ENCODE peak calls at places on chromosomes 3 and 15, in five cellular contexts. One of them, this sample, is unnamed.

GRCh38 chr3:188316021-188316722 is 162.2 kb downstream of the LPP start:
- DNase-seq in neural progenitor cell: no peak
- DNase-seq in Karpas-422: no peak
- DNase-seq in K562: no peak
- DNase-seq in transverse colon: no peak
- DNase-seq in this sample: no peak

GRCh38 chr15:100042558-100042957 is 299.2 kb downstream of the ADAMTS17 start:
- DNase-seq in neural progenitor cell: no peak
- DNase-seq in Karpas-422: no peak
- DNase-seq in K562: no peak
- DNase-seq in transverse colon: no peak
- DNase-seq in this sample: peak; percentile 18

GRCh38 chr3:105984837-105985236 is 116.0 kb upstream of the CBLB start:
- DNase-seq in neural progenitor cell: no peak
- DNase-seq in Karpas-422: no peak
- DNase-seq in K562: no peak
- DNase-seq in transverse colon: no peak
- DNase-seq in this sample: no peak

GRCh38 chr3:41881233-41881821 is 80.6 kb downstream of the ULK4 start:
- DNase-seq in neural progenitor cell: peak; percentile 41
- DNase-seq in Karpas-422: peak; percentile 78
- DNase-seq in K562: peak; percentile 25
- DNase-seq in transverse colon: no peak
- DNase-seq in this sample: peak; percentile 13

GRCh38 chr15:79086814-79087213 is 3.8 kb downstream of the RASGRF1 start:
- DNase-seq in neural progenitor cell: no peak
- DNase-seq in Karpas-422: no peak
- DNase-seq in K562: no peak
- DNase-seq in transverse colon: no peak
- DNase-seq in this sample: no peak

GRCh38 chr15:56146756-56147155 is 96.9 kb downstream of the RFX7 start:
- DNase-seq in neural progenitor cell: no peak
- DNase-seq in Karpas-422: no peak
- DNase-seq in K562: no peak
- DNase-seq in transverse colon: no peak
- DNase-seq in this sample: no peak

GRCh38 chr3:264394-265156 is 68.0 kb downstream of the CHL1 start:
- DNase-seq in neural progenitor cell: no peak
- DNase-seq in Karpas-422: no peak
- DNase-seq in K562: no peak
- DNase-seq in transverse colon: no peak
- DNase-seq in this sample: no peak

GRCh38 chr15:90009301-90010063 is 8.4 kb downstream of the ZNF710 start:
- DNase-seq in neural progenitor cell: no peak
- DNase-seq in Karpas-422: no peak
- DNase-seq in K562: no peak
- DNase-seq in transverse colon: peak; percentile 9
- DNase-seq in this sample: no peak

GRCh38 chr3:8421711-8422110 is 79.9 kb upstream of the LMCD1 start:
- DNase-seq in neural progenitor cell: no peak
- DNase-seq in Karpas-422: no peak
- DNase-seq in K562: no peak
- DNase-seq in transverse colon: no peak
- DNase-seq in this sample: no peak

GRCh38 chr15:98927057-98927456 is 80.5 kb downstream of the PGPEP1L start:
- DNase-seq in neural progenitor cell: no peak
- DNase-seq in Karpas-422: no peak
- DNase-seq in K562: no peak
- DNase-seq in transverse colon: no peak
- DNase-seq in this sample: no peak

GRCh38 chr3:84600703-84601225 is 358.0 kb upstream of the CADM2 start:
- DNase-seq in neural progenitor cell: no peak
- DNase-seq in Karpas-422: no peak
- DNase-seq in K562: no peak
- DNase-seq in transverse colon: no peak
- DNase-seq in this sample: no peak

GRCh38 chr3:129224984-129225393 is 24.4 kb upstream of the COPG1 start:
- DNase-seq in neural progenitor cell: no peak
- DNase-seq in Karpas-422: no peak
- DNase-seq in K562: no peak
- DNase-seq in transverse colon: peak; percentile 83
- DNase-seq in this sample: peak; percentile 88
- H3K4me1 ChIP-seq in neural progenitor cell: peaks cover 10% of the 10 kb centered on the region
- H3K4me1 ChIP-seq in Karpas-422: peaks cover 4% of the 10 kb centered on the region
- H3K4me1 ChIP-seq in K562: peaks cover 24% of the 10 kb centered on the region
- H3K4me1 ChIP-seq in transverse colon: peaks cover 33% of the 10 kb centered on the region
- H3K4me1 ChIP-seq in this sample: peaks cover 52% of the 10 kb centered on the region

DNA sequence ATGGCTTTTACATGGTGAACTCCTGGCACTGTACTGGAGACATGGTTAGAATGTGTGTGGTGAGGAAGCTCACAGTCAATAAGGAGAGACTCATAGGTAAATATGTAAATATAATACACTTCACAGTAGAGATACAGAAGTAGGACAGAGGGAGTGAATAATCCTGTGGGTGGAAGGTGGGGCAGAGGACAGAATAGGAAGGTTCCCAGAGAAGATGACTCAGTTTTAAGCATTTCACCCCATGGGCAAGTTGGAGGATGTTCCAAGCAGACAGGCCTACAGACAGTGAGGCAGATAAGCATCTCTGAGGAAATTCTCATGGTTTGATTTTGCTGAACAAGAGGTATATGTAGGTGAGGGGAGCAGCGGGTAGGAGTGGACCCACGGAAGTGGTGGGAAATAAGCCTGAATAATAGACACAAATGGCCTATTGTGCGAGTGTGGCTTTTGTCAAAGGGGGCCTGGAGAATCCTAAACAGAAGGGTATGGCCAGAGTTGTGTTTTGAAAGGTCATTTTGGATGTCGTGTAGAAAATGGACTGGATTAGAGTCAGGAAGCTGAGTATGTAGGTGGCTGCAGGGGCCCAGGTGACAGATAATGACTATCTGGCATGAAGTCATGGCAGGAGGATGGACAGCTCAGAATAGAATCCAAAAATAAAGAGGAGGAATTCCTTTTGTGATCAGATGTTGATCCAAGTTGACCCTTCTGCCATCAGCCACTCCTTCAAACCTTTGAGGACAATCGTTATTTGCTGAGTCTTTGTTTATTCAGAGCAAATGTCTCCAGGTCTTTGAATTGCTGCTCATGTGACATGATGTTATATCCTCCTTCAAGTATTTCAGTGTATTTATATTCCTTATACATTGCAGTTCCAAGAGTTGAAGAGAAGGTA is 97.3 kb upstream of the THRB start:
- DNase-seq in neural progenitor cell: no peak
- DNase-seq in Karpas-422: no peak
- DNase-seq in K562: no peak
- DNase-seq in transverse colon: no peak
- DNase-seq in this sample: peak; percentile 67
- H3K4me1 ChIP-seq in neural progenitor cell: no peaks in the 10 kb centered on the region
- H3K4me1 ChIP-seq in Karpas-422: no peaks in the 10 kb centered on the region
- H3K4me1 ChIP-seq in K562: no peaks in the 10 kb centered on the region
- H3K4me1 ChIP-seq in transverse colon: peaks cover 12% of the 10 kb centered on the region
- H3K4me1 ChIP-seq in this sample: peaks cover 41% of the 10 kb centered on the region

GRCh38 chr3:37458162-37458895 is 283.9 kb upstream of the LRRFIP2 start:
- DNase-seq in neural progenitor cell: peak; percentile 12
- DNase-seq in Karpas-422: no peak
- DNase-seq in K562: no peak
- DNase-seq in transverse colon: no peak
- DNase-seq in this sample: no peak
- H3K4me1 ChIP-seq in neural progenitor cell: no peaks in the 10 kb centered on the region
- H3K4me1 ChIP-seq in Karpas-422: peaks cover 20% of the 10 kb centered on the region
- H3K4me1 ChIP-seq in K562: no peaks in the 10 kb centered on the region
- H3K4me1 ChIP-seq in transverse colon: peaks cover 26% of the 10 kb centered on the region
- H3K4me1 ChIP-seq in this sample: no peaks in the 10 kb centered on the region

GRCh38 chr15:96807361-96807760 is 476.9 kb downstream of the NR2F2 start:
- DNase-seq in neural progenitor cell: no peak
- DNase-seq in Karpas-422: no peak
- DNase-seq in K562: no peak
- DNase-seq in transverse colon: no peak
- DNase-seq in this sample: no peak
- H3K4me1 ChIP-seq in neural progenitor cell: peaks cover 28% of the 10 kb centered on the region
- H3K4me1 ChIP-seq in Karpas-422: no peaks in the 10 kb centered on the region
- H3K4me1 ChIP-seq in K562: no peaks in the 10 kb centered on the region
- H3K4me1 ChIP-seq in transverse colon: no peaks in the 10 kb centered on the region
- H3K4me1 ChIP-seq in this sample: no peaks in the 10 kb centered on the region

GRCh38 chr3:13563321-13563720 is 14.4 kb downstream of the FBLN2 start:
- DNase-seq in neural progenitor cell: no peak
- DNase-seq in Karpas-422: no peak
- DNase-seq in K562: no peak
- DNase-seq in transverse colon: no peak
- DNase-seq in this sample: no peak

GRCh38 chr3:13559751-13560540 is 11.0 kb downstream of the FBLN2 start:
- DNase-seq in neural progenitor cell: no peak
- DNase-seq in Karpas-422: no peak
- DNase-seq in K562: no peak
- DNase-seq in transverse colon: no peak
- DNase-seq in this sample: no peak

GRCh38 chr3:13561376-13561775 is 12.5 kb downstream of the FBLN2 start:
- DNase-seq in neural progenitor cell: no peak
- DNase-seq in Karpas-422: no peak
- DNase-seq in K562: no peak
- DNase-seq in transverse colon: no peak
- DNase-seq in this sample: no peak

GRCh38 chr3:13563911-13564310 is 15.0 kb downstream of the FBLN2 start:
- DNase-seq in neural progenitor cell: no peak
- DNase-seq in Karpas-422: no peak
- DNase-seq in K562: no peak
- DNase-seq in transverse colon: no peak
- DNase-seq in this sample: no peak

GRCh38 chr3:13561967-13562366 is 13.0 kb downstream of the FBLN2 start:
- DNase-seq in neural progenitor cell: no peak
- DNase-seq in Karpas-422: no peak
- DNase-seq in K562: no peak
- DNase-seq in transverse colon: no peak
- DNase-seq in this sample: no peak
- H3K4me1 ChIP-seq in neural progenitor cell: peaks cover 18% of the 10 kb centered on the region
- H3K4me1 ChIP-seq in Karpas-422: no peaks in the 10 kb centered on the region
- H3K4me1 ChIP-seq in K562: peaks cover 10% of the 10 kb centered on the region
- H3K4me1 ChIP-seq in transverse colon: no peaks in the 10 kb centered on the region
- H3K4me1 ChIP-seq in this sample: no peaks in the 10 kb centered on the region

GRCh38 chr3:100401674-100402036 is 316 bp downstream of the LNP1 start:
- DNase-seq in neural progenitor cell: peak; percentile 72
- DNase-seq in Karpas-422: peak; percentile 80
- DNase-seq in K562: peak; percentile 23
- DNase-seq in transverse colon: peak; percentile 29
- DNase-seq in this sample: no peak

GRCh38 chr3:100407164-100407563 is 5.8 kb downstream of the LNP1 start:
- DNase-seq in neural progenitor cell: no peak
- DNase-seq in Karpas-422: no peak
- DNase-seq in K562: no peak
- DNase-seq in transverse colon: no peak
- DNase-seq in this sample: no peak

GRCh38 chr3:100400782-100401673 is at the start of the genes LNP1 and TOMM70:
- DNase-seq in neural progenitor cell: peak; percentile 98
- DNase-seq in Karpas-422: peak; percentile 99
- DNase-seq in K562: peak; percentile 86
- DNase-seq in transverse colon: peak; percentile 98
- DNase-seq in this sample: peak; percentile 97

GRCh38 chr3:100402150-100402706 is 889 bp downstream of the LNP1 start:
- DNase-seq in neural progenitor cell: no peak
- DNase-seq in Karpas-422: peak; percentile 81
- DNase-seq in K562: no peak
- DNase-seq in transverse colon: no peak
- DNase-seq in this sample: no peak

DNA sequence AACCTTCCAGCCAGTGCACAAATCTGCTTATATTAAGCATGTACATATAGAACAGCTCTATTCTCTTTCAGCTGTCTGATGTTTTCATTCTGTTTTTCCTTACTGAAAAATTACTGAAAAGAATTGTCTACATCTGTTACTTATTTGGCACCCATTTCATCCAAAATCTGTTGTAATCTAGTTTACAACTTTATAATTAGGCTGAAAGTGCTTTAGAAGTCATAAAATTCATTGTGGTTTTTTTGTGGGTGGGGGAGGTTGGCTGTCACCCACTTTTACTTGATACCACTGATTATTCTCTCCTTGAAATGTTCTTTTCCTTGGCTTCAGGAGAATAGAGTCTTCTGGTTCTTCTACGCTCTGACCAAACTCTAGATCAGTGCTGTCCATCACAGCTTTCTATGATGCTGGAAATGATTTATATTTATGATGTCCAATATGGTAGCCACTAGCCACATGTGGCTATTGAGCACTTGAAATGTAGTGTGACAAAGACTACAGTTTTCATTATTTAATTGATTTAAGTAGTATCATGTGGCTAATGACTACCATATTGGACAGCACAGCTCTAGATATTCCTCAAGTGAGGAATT is 2.7 kb downstream of the LNP1 start:
- DNase-seq in neural progenitor cell: no peak
- DNase-seq in Karpas-422: no peak
- DNase-seq in K562: no peak
- DNase-seq in transverse colon: no peak
- DNase-seq in this sample: no peak
- H3K4me1 ChIP-seq in neural progenitor cell: peaks cover 20% of the 10 kb centered on the region
- H3K4me1 ChIP-seq in Karpas-422: peaks cover 34% of the 10 kb centered on the region
- H3K4me1 ChIP-seq in K562: peaks cover 3% of the 10 kb centered on the region
- H3K4me1 ChIP-seq in transverse colon: peaks cover 29% of the 10 kb centered on the region
- H3K4me1 ChIP-seq in this sample: peaks cover 28% of the 10 kb centered on the region

DNA sequence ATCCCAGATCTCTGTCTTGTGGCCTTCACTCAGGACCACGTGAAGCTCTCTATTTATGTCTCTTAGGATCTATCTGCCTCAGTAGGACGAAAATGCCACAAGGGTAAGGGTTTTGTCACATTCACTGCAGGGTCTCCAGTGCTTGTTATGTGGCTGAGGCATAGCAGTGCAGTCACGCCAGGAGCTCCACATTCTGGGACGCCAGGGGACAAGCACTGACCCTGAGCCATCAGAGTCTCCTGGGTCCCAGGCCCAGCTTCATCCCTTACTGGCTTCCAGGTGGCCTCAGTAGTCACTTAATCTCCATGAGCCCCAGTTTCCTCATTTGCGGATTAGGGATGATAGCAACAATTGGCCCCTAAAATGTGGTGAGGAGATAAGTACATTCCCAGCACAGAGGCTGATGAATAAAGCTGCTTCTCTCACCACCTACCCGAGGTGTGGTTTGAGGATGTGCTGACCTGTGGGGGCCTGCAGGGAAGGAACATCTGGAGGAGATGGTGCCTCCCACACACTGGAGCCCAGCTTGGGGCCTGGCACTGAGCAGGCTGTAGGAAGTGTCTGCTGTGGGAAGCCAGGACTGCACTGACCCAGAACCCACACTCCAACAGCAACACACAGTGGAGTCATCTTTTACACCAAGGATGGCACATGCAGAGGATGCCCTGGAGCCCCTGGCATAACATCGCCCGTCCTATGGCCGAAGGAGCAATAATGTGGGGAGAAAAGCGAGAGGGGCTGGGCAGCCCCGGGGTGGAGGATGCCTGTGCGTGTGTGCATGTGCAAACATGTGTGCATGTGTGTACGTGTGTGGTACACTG is 93.2 kb upstream of the IQSEC1 start:
- DNase-seq in neural progenitor cell: no peak
- DNase-seq in Karpas-422: no peak
- DNase-seq in K562: no peak
- DNase-seq in transverse colon: no peak
- DNase-seq in this sample: no peak
- H3K4me1 ChIP-seq in neural progenitor cell: peaks cover under 1% of the 10 kb centered on the region
- H3K4me1 ChIP-seq in Karpas-422: peaks cover 5% of the 10 kb centered on the region
- H3K4me1 ChIP-seq in K562: no peaks in the 10 kb centered on the region
- H3K4me1 ChIP-seq in transverse colon: no peaks in the 10 kb centered on the region
- H3K4me1 ChIP-seq in this sample: peaks cover 6% of the 10 kb centered on the region

This sample was measured in PC-9.